ENCODE peak calls at places on chromosome 12, in eight cellular contexts. O is COLO829; Q is left ventricle myocardium inferior; Y is AG04450; H is HTR-8/SVneo; P is neural progenitor cell; V is lower lobe of right lung; R is activated T-helper 1 cell treated with anti-CD3 and anti-CD28 coated beads, Interleukin-2, amount 50 U/mL, for 16 hours. M is an unnamed sample.

GRCh38 chr12:107478881-107479280 is 206.7 kb upstream of the PWP1 start:
- DNase-seq in O (no peak), Q (no peak), Y (no peak), H (no peak), P (no peak), V (no peak), R (no peak), M (no peak)

GRCh38 chr12:24822121-24822899 is 126.6 kb downstream of the BCAT1 start:
- DNase-seq in O (no peak), Q (no peak), Y (no peak), H (no peak), P (no peak), V (no peak), R (no peak), M (peak)

GRCh38 chr12:21910642-21911041 is 30.6 kb downstream of the ABCC9 start:
- DNase-seq in O (no peak), Q (no peak), Y (no peak), H (no peak), P (peak), V (no peak), R (no peak), M (no peak)

GRCh38 chr12:102427542-102427923 is 52.8 kb downstream of the IGF1 start:
- DNase-seq in O (no peak), Q (peak), Y (no peak), H (no peak), P (no peak), V (no peak), R (no peak), M (no peak)

GRCh38 chr12:6825398-6826124 is 2.6 kb upstream of the P3H3 start:
- DNase-seq in O (peak), Q (peak), Y (peak), H (peak), P (peak), V (peak), R (peak), M (peak)

GRCh38 chr12:128365831-128366231 is 98.9 kb downstream of the TMEM132C start:
- DNase-seq in O (no peak), Q (no peak), Y (no peak), H (no peak), P (peak), V (no peak), R (no peak), M (no peak)

GRCh38 chr12:25843976-25844375 is 114.5 kb upstream of the RASSF8 start:
- DNase-seq in O (no peak), Q (no peak), Y (no peak), H (no peak), P (no peak), V (no peak), R (no peak), M (no peak)

GRCh38 chr12:9588749-9589148 is 19.0 kb downstream of the KLRB1 start:
- DNase-seq in O (no peak), Q (no peak), Y (no peak), H (no peak), P (no peak), V (no peak), R (no peak), M (no peak)

GRCh38 chr12:10867381-10867780 is 16.7 kb downstream of the PRH1 start:
- DNase-seq in O (no peak), Q (no peak), Y (no peak), H (no peak), P (no peak), V (no peak), R (no peak), M (no peak)

GRCh38 chr12:108468149-108468968 is 46.7 kb upstream of the FICD start:
- DNase-seq in O (peak), Q (no peak), Y (no peak), H (peak), P (peak), V (no peak), R (no peak), M (no peak)

GRCh38 chr12:66107451-66107915 is 23.1 kb downstream of the LLPH start:
- DNase-seq in O (peak), Q (no peak), Y (peak), H (peak), P (peak), V (no peak), R (no peak), M (peak)

GRCh38 chr12:91094036-91094660 is 17.1 kb downstream of the LUM start:
- DNase-seq in O (no peak), Q (no peak), Y (no peak), H (no peak), P (no peak), V (no peak), R (no peak), M (no peak)

GRCh38 chr12:24554612-24555300 is 394.1 kb downstream of the BCAT1 start:
- DNase-seq in O (no peak), Q (no peak), Y (no peak), H (no peak), P (no peak), V (no peak), R (no peak), M (no peak)

M was measured in fibroblast of the conjunctiva.